ENCODE peak calls at places on chromosomes 2 and 18, in six cellular contexts. One of them, this sample, is unnamed.

GRCh38 chr2:219447242-219448098 is 12.8 kb downstream of the SPEG start:
- DNase-seq in prostate gland: no peak
- DNase-seq in lung: no peak
- DNase-seq in mesendoderm: no peak
- DNase-seq in hepatocyte: no peak
- DNase-seq in heart right ventricle: no peak
- DNase-seq in this sample: peak; percentile 76

GRCh38 chr2:173417341-173417740 is 62.7 kb downstream of the CDCA7 start:
- DNase-seq in lung: no peak
- DNase-seq in heart right ventricle: no peak
- DNase-seq in hepatocyte: no peak
- DNase-seq in prostate gland: no peak
- DNase-seq in mesendoderm: no peak
- DNase-seq in this sample: no peak

GRCh38 chr18:79890638-79891037 is 60.8 kb downstream of the SLC66A2 start:
- DNase-seq in prostate gland: no peak
- DNase-seq in lung: no peak
- DNase-seq in mesendoderm: no peak
- DNase-seq in heart right ventricle: no peak
- DNase-seq in hepatocyte: no peak
- DNase-seq in this sample: no peak

GRCh38 chr18:31819106-31819924 is 58.6 kb upstream of the SLC25A52 start:
- DNase-seq in lung: no peak
- DNase-seq in heart right ventricle: no peak
- DNase-seq in mesendoderm: peak; percentile 90
- DNase-seq in hepatocyte: peak; percentile 80
- DNase-seq in prostate gland: peak; percentile 12
- DNase-seq in this sample: peak; percentile 18

GRCh38 chr18:43869451-43870008 is 592.2 kb upstream of the SYT4 start:
- DNase-seq in lung: no peak
- DNase-seq in hepatocyte: no peak
- DNase-seq in heart right ventricle: no peak
- DNase-seq in mesendoderm: no peak
- DNase-seq in prostate gland: no peak
- DNase-seq in this sample: no peak

GRCh38 chr18:67525328-67526110 is 9.0 kb upstream of the DSEL start:
- DNase-seq in prostate gland: peak; percentile 55
- DNase-seq in hepatocyte: peak; percentile 82
- DNase-seq in heart right ventricle: peak; percentile 13
- DNase-seq in lung: peak; percentile 76
- DNase-seq in mesendoderm: peak; percentile 90
- DNase-seq in this sample: no peak

GRCh38 chr2:139864821-139865302 is 1084.7 kb upstream of the NXPH2 start:
- DNase-seq in hepatocyte: no peak
- DNase-seq in prostate gland: no peak
- DNase-seq in mesendoderm: no peak
- DNase-seq in lung: no peak
- DNase-seq in heart right ventricle: no peak
- DNase-seq in this sample: no peak

GRCh38 chr2:172445851-172446250 is 18.5 kb downstream of the ITGA6 start:
- DNase-seq in lung: no peak
- DNase-seq in hepatocyte: no peak
- DNase-seq in mesendoderm: no peak
- DNase-seq in heart right ventricle: no peak
- DNase-seq in prostate gland: peak; percentile 54
- DNase-seq in this sample: no peak

GRCh38 chr2:5589183-5589582 is 103.0 kb upstream of the SOX11 start:
- DNase-seq in mesendoderm: peak; percentile 11
- DNase-seq in heart right ventricle: no peak
- DNase-seq in lung: no peak
- DNase-seq in hepatocyte: no peak
- DNase-seq in prostate gland: no peak
- DNase-seq in this sample: peak; percentile 45

GRCh38 chr18:12308386-12309100 is 502 bp downstream of the TUBB6 start:
- DNase-seq in lung: peak; percentile 77
- DNase-seq in mesendoderm: peak; percentile 78
- DNase-seq in hepatocyte: peak; percentile 91
- DNase-seq in prostate gland: peak; percentile 22
- DNase-seq in heart right ventricle: peak; percentile 85
- DNase-seq in this sample: peak; percentile 91

GRCh38 chr2:105712981-105713596 is 31.6 kb upstream of the NCK2 start:
- DNase-seq in mesendoderm: peak; percentile 74
- DNase-seq in heart right ventricle: no peak
- DNase-seq in lung: no peak
- DNase-seq in prostate gland: no peak
- DNase-seq in hepatocyte: peak; percentile 19
- DNase-seq in this sample: no peak

GRCh38 chr2:241680827-241681599 is 5.6 kb downstream of the DTYMK start:
- DNase-seq in heart right ventricle: no peak
- DNase-seq in prostate gland: no peak
- DNase-seq in hepatocyte: peak; percentile 61
- DNase-seq in mesendoderm: no peak
- DNase-seq in lung: no peak
- DNase-seq in this sample: no peak
- H3K36me3 ChIP-seq in heart right ventricle: no peaks in the 10 kb centered on the region
- H3K36me3 ChIP-seq in prostate gland: no peaks in the 10 kb centered on the region
- H3K36me3 ChIP-seq in hepatocyte: no peaks in the 10 kb centered on the region
- H3K36me3 ChIP-seq in mesendoderm: peaks cover 16% of the 10 kb centered on the region
- H3K36me3 ChIP-seq in lung: no peaks in the 10 kb centered on the region
- H3K36me3 ChIP-seq in this sample: peaks cover 25% of the 10 kb centered on the region

DNA sequence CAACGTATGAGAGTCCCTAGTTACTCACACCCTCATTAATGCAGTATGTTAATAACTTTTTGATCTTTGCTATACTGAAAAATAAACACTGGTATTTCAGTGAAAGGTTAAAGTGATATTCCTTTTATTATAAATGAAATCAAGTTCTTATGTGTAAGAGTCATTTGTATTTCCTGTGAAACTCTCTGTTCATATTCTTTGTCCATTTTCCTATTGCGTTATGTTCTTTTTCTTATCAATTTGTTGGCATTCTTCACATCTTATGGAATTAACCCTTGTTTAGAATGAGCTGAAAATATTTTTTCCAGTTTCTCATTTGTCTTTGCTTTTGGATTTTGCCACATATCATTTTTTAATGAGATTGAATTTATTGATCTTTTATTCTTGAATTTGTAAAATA is 44.8 kb downstream of the NDUFAF7 start:
- DNase-seq in lung: no peak
- DNase-seq in mesendoderm: no peak
- DNase-seq in heart right ventricle: no peak
- DNase-seq in prostate gland: no peak
- DNase-seq in hepatocyte: no peak
- DNase-seq in this sample: no peak
- H3K36me3 ChIP-seq in lung: peaks cover 19% of the 10 kb centered on the region
- H3K36me3 ChIP-seq in mesendoderm: peaks cover 4% of the 10 kb centered on the region
- H3K36me3 ChIP-seq in heart right ventricle: no peaks in the 10 kb centered on the region
- H3K36me3 ChIP-seq in prostate gland: peaks cover 11% of the 10 kb centered on the region
- H3K36me3 ChIP-seq in hepatocyte: no peaks in the 10 kb centered on the region
- H3K36me3 ChIP-seq in this sample: peaks cover 3% of the 10 kb centered on the region

GRCh38 chr2:238256594-238257104 is 16.8 kb upstream of the HES6 start:
- DNase-seq in hepatocyte: peak; percentile 93
- DNase-seq in prostate gland: peak; percentile 90
- DNase-seq in lung: peak; percentile 88
- DNase-seq in mesendoderm: peak; percentile 97
- DNase-seq in heart right ventricle: peak; percentile 62
- DNase-seq in this sample: peak; percentile 98
- H3K36me3 ChIP-seq in hepatocyte: no peaks in the 10 kb centered on the region
- H3K36me3 ChIP-seq in prostate gland: peaks cover 11% of the 10 kb centered on the region
- H3K36me3 ChIP-seq in lung: peaks cover 33% of the 10 kb centered on the region
- H3K36me3 ChIP-seq in mesendoderm: no peaks in the 10 kb centered on the region
- H3K36me3 ChIP-seq in heart right ventricle: no peaks in the 10 kb centered on the region
- H3K36me3 ChIP-seq in this sample: peaks cover 3% of the 10 kb centered on the region

GRCh38 chr18:62571037-62571436 is 48.2 kb downstream of the ZCCHC2 start:
- DNase-seq in lung: no peak
- DNase-seq in hepatocyte: no peak
- DNase-seq in mesendoderm: no peak
- DNase-seq in prostate gland: no peak
- DNase-seq in heart right ventricle: no peak
- DNase-seq in this sample: no peak

GRCh38 chr18:62566199-62566598 is 43.4 kb downstream of the ZCCHC2 start:
- DNase-seq in heart right ventricle: no peak
- DNase-seq in prostate gland: peak; percentile 32
- DNase-seq in mesendoderm: peak; percentile 65
- DNase-seq in hepatocyte: peak; percentile 19
- DNase-seq in lung: no peak
- DNase-seq in this sample: peak; percentile 58

GRCh38 chr18:62564044-62564443 is 41.2 kb downstream of the ZCCHC2 start:
- DNase-seq in lung: no peak
- DNase-seq in hepatocyte: no peak
- DNase-seq in prostate gland: no peak
- DNase-seq in mesendoderm: no peak
- DNase-seq in heart right ventricle: no peak
- DNase-seq in this sample: no peak

GRCh38 chr18:62569081-62569480 is 46.3 kb downstream of the ZCCHC2 start:
- DNase-seq in heart right ventricle: no peak
- DNase-seq in hepatocyte: no peak
- DNase-seq in prostate gland: no peak
- DNase-seq in mesendoderm: no peak
- DNase-seq in lung: no peak
- DNase-seq in this sample: no peak

DNA sequence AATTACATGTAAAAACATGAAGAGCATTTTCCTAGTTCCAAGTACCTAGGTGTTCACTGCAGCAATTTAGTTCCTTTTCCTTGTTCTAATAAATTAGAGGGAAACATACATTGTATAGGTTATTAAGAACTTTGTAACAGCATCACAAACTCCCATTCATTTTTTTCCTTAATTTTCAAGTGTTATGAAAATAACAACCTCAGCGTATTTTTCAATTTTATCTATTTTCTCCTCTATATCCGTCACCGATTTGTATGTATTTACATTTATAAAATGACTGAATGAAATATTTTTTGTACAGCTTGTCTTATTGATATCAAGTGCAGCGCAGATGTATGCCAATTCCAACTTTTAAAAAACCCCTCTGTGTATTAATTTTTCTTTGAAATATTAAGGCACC is 44.0 kb downstream of the ZCCHC2 start:
- DNase-seq in mesendoderm: no peak
- DNase-seq in heart right ventricle: no peak
- DNase-seq in prostate gland: no peak
- DNase-seq in lung: no peak
- DNase-seq in hepatocyte: no peak
- DNase-seq in this sample: no peak
- H3K36me3 ChIP-seq in mesendoderm: no peaks in the 10 kb centered on the region
- H3K36me3 ChIP-seq in heart right ventricle: no peaks in the 10 kb centered on the region
- H3K36me3 ChIP-seq in prostate gland: no peaks in the 10 kb centered on the region
- H3K36me3 ChIP-seq in lung: peaks cover 41% of the 10 kb centered on the region
- H3K36me3 ChIP-seq in hepatocyte: no peaks in the 10 kb centered on the region
- H3K36me3 ChIP-seq in this sample: no peaks in the 10 kb centered on the region

GRCh38 chr2:74371421-74371820 is 8.7 kb downstream of the DCTN1 start:
- DNase-seq in mesendoderm: no peak
- DNase-seq in heart right ventricle: no peak
- DNase-seq in prostate gland: no peak
- DNase-seq in hepatocyte: no peak
- DNase-seq in lung: no peak
- DNase-seq in this sample: no peak
- H3K36me3 ChIP-seq in mesendoderm: peaks cover 23% of the 10 kb centered on the region
- H3K36me3 ChIP-seq in heart right ventricle: peaks cover 21% of the 10 kb centered on the region
- H3K36me3 ChIP-seq in prostate gland: peaks cover 51% of the 10 kb centered on the region
- H3K36me3 ChIP-seq in hepatocyte: no peaks in the 10 kb centered on the region
- H3K36me3 ChIP-seq in lung: peaks cover 32% of the 10 kb centered on the region
- H3K36me3 ChIP-seq in this sample: peaks cover 40% of the 10 kb centered on the region

GRCh38 chr2:122859260-122859659 is 1103.8 kb downstream of the TSN start:
- DNase-seq in hepatocyte: no peak
- DNase-seq in lung: no peak
- DNase-seq in heart right ventricle: no peak
- DNase-seq in prostate gland: no peak
- DNase-seq in mesendoderm: no peak
- DNase-seq in this sample: no peak

GRCh38 chr2:122856696-122857095 is 1101.2 kb downstream of the TSN start:
- DNase-seq in lung: no peak
- DNase-seq in heart right ventricle: no peak
- DNase-seq in hepatocyte: no peak
- DNase-seq in prostate gland: no peak
- DNase-seq in mesendoderm: no peak
- DNase-seq in this sample: no peak

GRCh38 chr2:122858075-122858702 is 1102.7 kb downstream of the TSN start:
- DNase-seq in hepatocyte: no peak
- DNase-seq in lung: no peak
- DNase-seq in mesendoderm: no peak
- DNase-seq in prostate gland: no peak
- DNase-seq in heart right ventricle: no peak
- DNase-seq in this sample: no peak

GRCh38 chr2:122863516-122863915 is 1108.1 kb downstream of the TSN start:
- DNase-seq in prostate gland: no peak
- DNase-seq in hepatocyte: no peak
- DNase-seq in heart right ventricle: no peak
- DNase-seq in mesendoderm: no peak
- DNase-seq in lung: no peak
- DNase-seq in this sample: no peak

GRCh38 chr2:122858813-122859212 is 1103.4 kb downstream of the TSN start:
- DNase-seq in lung: no peak
- DNase-seq in mesendoderm: no peak
- DNase-seq in prostate gland: no peak
- DNase-seq in hepatocyte: no peak
- DNase-seq in heart right ventricle: no peak
- DNase-seq in this sample: no peak
- H3K36me3 ChIP-seq in lung: no peaks in the 10 kb centered on the region
- H3K36me3 ChIP-seq in mesendoderm: no peaks in the 10 kb centered on the region
- H3K36me3 ChIP-seq in prostate gland: no peaks in the 10 kb centered on the region
- H3K36me3 ChIP-seq in hepatocyte: no peaks in the 10 kb centered on the region
- H3K36me3 ChIP-seq in heart right ventricle: no peaks in the 10 kb centered on the region
- H3K36me3 ChIP-seq in this sample: no peaks in the 10 kb centered on the region

GRCh38 chr2:113198048-113198789 is 24.4 kb downstream of the PSD4 start:
- DNase-seq in lung: no peak
- DNase-seq in mesendoderm: no peak
- DNase-seq in heart right ventricle: no peak
- DNase-seq in hepatocyte: no peak
- DNase-seq in prostate gland: peak; percentile 14
- DNase-seq in this sample: no peak
- H3K36me3 ChIP-seq in lung: no peaks in the 10 kb centered on the region
- H3K36me3 ChIP-seq in mesendoderm: no peaks in the 10 kb centered on the region
- H3K36me3 ChIP-seq in heart right ventricle: no peaks in the 10 kb centered on the region
- H3K36me3 ChIP-seq in hepatocyte: no peaks in the 10 kb centered on the region
- H3K36me3 ChIP-seq in prostate gland: no peaks in the 10 kb centered on the region
- H3K36me3 ChIP-seq in this sample: no peaks in the 10 kb centered on the region

This sample was measured in H7.